ENCODE peak calls at places on chromosome X, in four cellular contexts. One of them, this sample, is unnamed.

GRCh38 chrX:4263005-4263404 is 549.6 kb upstream of the PRKX start:
- DNase-seq in K562: no peak
- DNase-seq in SK-N-SH: peak; percentile 16
- DNase-seq in GM12878: no peak
- DNase-seq in this sample: no peak

GRCh38 chrX:137550561-137551305 is 15.2 kb upstream of the ZIC3 start:
- DNase-seq in GM12878: no peak
- DNase-seq in K562: no peak
- DNase-seq in SK-N-SH: no peak
- DNase-seq in this sample: peak; percentile 43

GRCh38 chrX:24694825-24695224 is 1.1 kb downstream of the POLA1 start:
- DNase-seq in GM12878: no peak
- DNase-seq in SK-N-SH: no peak
- DNase-seq in K562: no peak
- DNase-seq in this sample: no peak

GRCh38 chrX:56758456-56758855 is 29.4 kb downstream of the NBDY start:
- DNase-seq in K562: no peak
- DNase-seq in SK-N-SH: no peak
- DNase-seq in GM12878: no peak
- DNase-seq in this sample: no peak

GRCh38 chrX:53312946-53313745 is 31.8 kb upstream of the IQSEC2 start:
- DNase-seq in K562: peak; percentile 62
- DNase-seq in SK-N-SH: peak; percentile 76
- DNase-seq in GM12878: peak; percentile 17
- DNase-seq in this sample: peak; percentile 68

GRCh38 chrX:30533261-30533660 is 44.3 kb downstream of the TASL start:
- DNase-seq in GM12878: no peak
- DNase-seq in K562: no peak
- DNase-seq in SK-N-SH: no peak
- DNase-seq in this sample: no peak

GRCh38 chrX:56745019-56745418 is 16.0 kb downstream of the NBDY start:
- DNase-seq in GM12878: no peak
- DNase-seq in SK-N-SH: no peak
- DNase-seq in K562: no peak
- DNase-seq in this sample: no peak

GRCh38 chrX:103453655-103454054 is 65.6 kb downstream of the RAB40A start:
- DNase-seq in SK-N-SH: no peak
- DNase-seq in GM12878: no peak
- DNase-seq in K562: no peak
- DNase-seq in this sample: no peak

GRCh38 chrX:129961180-129962083 is 21.0 kb upstream of the BCORL1 start:
- DNase-seq in K562: peak; percentile 88
- DNase-seq in SK-N-SH: no peak
- DNase-seq in GM12878: peak; percentile 17
- DNase-seq in this sample: peak; percentile 72

GRCh38 chrX:32778965-32779364 is 432.4 kb downstream of the DMD start:
- DNase-seq in SK-N-SH: no peak
- DNase-seq in K562: no peak
- DNase-seq in GM12878: no peak
- DNase-seq in this sample: no peak

GRCh38 chrX:150256297-150256650 is 106.8 kb upstream of the MAMLD1 start:
- DNase-seq in GM12878: no peak
- DNase-seq in SK-N-SH: no peak
- DNase-seq in K562: no peak
- DNase-seq in this sample: no peak

GRCh38 chrX:16268206-16268605 is 100.9 kb downstream of the MAGEB17 start:
- DNase-seq in SK-N-SH: no peak
- DNase-seq in K562: no peak
- DNase-seq in GM12878: no peak
- DNase-seq in this sample: no peak

GRCh38 chrX:21678059-21678458 is 19.9 kb upstream of the KLHL34 start:
- DNase-seq in GM12878: no peak
- DNase-seq in SK-N-SH: no peak
- DNase-seq in K562: no peak
- DNase-seq in this sample: no peak

DNA sequence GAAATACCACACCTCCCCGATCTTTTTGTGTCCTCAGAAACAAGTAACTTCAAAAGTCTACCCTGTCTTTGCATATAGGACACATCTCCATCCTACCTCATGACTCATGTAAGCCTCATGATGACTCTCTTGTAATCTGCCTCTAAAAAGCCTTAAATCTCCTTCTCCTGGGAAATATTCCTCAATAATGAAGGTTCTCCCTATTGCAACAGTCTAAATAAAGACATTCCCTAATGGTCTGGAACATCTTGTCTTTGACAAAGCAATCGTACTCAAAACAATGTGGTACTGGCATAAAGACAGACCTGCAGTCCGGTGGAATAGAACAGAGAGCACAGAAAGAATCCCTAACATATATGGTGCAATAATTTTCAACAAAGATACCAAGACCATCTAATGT is 257.7 kb downstream of the OPHN1 start:
- DNase-seq in GM12878: no peak
- DNase-seq in K562: no peak
- DNase-seq in SK-N-SH: no peak
- DNase-seq in this sample: no peak
- TF ChIP-seq USF1 in GM12878: no peak
- TF ChIP-seq USF1 in K562: no peak
- TF ChIP-seq USF1 in SK-N-SH: no peak
- TF ChIP-seq USF1 in this sample: no peak

GRCh38 chrX:13489451-13489850 is 80.0 kb upstream of the EGFL6 start:
- DNase-seq in GM12878: no peak
- DNase-seq in SK-N-SH: no peak
- DNase-seq in K562: no peak
- DNase-seq in this sample: no peak
- TF ChIP-seq USF1 in GM12878: no peak
- TF ChIP-seq USF1 in SK-N-SH: no peak
- TF ChIP-seq USF1 in K562: no peak
- TF ChIP-seq USF1 in this sample: no peak

DNA sequence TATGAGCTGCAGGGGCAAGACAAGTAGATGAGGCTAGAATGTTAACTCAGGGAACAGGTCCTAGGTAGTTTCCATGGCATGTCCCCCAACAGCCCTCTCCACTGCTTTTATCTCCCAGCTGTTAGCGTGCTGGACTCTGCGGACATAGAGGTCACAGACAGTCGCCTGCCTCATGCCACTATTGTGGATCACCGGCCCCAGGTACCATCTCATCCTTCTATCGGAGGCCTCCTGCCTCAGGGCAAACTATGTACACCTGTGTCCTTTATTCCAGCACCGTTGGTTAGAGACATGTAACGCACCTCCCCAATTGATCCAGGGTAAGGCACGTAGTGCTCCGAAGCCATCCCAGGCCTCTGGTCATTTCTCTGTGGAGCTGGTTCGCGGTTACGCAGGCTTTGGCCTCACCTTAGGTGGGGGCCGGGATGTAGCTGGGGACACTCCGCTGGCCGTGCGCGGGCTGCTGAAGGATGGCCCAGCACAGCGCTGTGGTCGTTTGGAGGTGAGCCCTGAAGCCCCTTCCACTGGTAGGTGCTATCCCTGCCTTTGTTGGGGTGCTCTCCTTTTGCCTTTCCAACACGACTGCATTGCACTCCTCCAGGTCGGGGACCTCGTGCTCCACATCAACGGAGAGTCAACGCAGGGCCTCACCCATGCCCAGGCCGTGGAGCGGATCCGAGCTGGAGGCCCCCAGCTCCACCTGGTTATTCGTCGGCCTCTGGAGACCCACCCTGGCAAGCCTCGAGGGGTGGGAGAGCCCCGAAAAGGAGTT is 2.2 kb downstream of the MAGIX start:
- DNase-seq in K562: no peak
- DNase-seq in SK-N-SH: peak; percentile 14
- DNase-seq in GM12878: no peak
- DNase-seq in this sample: no peak
- TF ChIP-seq USF1 in K562: no peak
- TF ChIP-seq USF1 in SK-N-SH: no peak
- TF ChIP-seq USF1 in GM12878: no peak
- TF ChIP-seq USF1 in this sample: no peak

GRCh38 chrX:41799661-41800060 is 75.7 kb downstream of the GPR82 start:
- DNase-seq in K562: no peak
- DNase-seq in GM12878: no peak
- DNase-seq in SK-N-SH: no peak
- DNase-seq in this sample: no peak
- TF ChIP-seq USF1 in K562: no peak
- TF ChIP-seq USF1 in GM12878: no peak
- TF ChIP-seq USF1 in SK-N-SH: no peak
- TF ChIP-seq USF1 in this sample: no peak

DNA sequence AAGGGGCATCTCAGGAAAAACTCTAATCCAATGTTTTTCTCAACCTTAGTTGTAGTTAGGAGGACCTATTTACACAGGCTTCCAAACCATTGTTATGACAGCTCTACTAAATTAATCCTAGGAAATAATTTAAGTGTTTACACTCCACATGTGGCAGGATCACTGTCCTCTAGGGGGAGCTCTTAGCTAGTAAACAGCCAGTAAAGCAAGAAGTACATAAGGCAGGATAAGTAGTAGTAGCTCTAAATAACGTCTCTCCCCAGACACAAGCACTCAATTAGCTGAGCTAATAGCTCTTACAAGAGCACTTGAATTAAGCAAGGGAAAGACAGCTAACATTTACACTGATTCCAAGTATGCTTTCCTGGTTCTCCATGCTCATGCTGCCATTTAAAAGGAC is 37.3 kb downstream of the NUDT11 start:
- DNase-seq in K562: no peak
- DNase-seq in SK-N-SH: no peak
- DNase-seq in GM12878: no peak
- DNase-seq in this sample: peak; percentile 19
- TF ChIP-seq USF1 in K562: no peak
- TF ChIP-seq USF1 in SK-N-SH: no peak
- TF ChIP-seq USF1 in GM12878: no peak
- TF ChIP-seq USF1 in this sample: no peak

DNA sequence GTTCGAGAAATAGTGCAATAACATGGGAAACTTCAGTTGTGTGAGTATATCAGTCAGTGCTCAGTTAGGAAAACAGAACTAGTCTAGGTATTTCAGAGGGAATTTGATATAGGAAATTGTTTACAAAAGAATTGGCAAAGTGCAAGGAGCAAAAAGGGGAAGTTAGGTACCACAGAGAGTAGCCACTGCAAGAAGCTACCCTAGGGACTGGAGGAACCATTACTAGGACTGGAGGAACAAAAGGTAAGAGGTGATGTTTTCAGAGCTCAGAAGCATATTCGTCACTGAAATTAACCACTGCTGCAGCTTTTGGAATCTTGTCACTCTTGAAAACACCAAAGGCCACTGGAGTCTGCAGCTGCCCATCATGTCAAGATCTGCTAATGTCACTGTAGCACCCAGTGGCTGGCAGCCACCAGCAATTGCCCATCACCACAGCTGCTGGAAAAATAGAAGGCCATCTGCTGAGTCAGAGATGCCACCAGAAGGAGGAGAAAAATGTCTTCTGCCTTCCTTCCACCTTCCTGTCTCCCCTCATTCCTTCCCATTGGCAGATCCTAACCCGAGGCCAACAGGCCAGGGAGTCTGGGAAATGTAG is 160.6 kb upstream of the RPS6KA3 start:
- DNase-seq in SK-N-SH: no peak
- DNase-seq in GM12878: no peak
- DNase-seq in K562: no peak
- DNase-seq in this sample: no peak
- TF ChIP-seq USF1 in SK-N-SH: no peak
- TF ChIP-seq USF1 in GM12878: no peak
- TF ChIP-seq USF1 in K562: no peak
- TF ChIP-seq USF1 in this sample: no peak

DNA sequence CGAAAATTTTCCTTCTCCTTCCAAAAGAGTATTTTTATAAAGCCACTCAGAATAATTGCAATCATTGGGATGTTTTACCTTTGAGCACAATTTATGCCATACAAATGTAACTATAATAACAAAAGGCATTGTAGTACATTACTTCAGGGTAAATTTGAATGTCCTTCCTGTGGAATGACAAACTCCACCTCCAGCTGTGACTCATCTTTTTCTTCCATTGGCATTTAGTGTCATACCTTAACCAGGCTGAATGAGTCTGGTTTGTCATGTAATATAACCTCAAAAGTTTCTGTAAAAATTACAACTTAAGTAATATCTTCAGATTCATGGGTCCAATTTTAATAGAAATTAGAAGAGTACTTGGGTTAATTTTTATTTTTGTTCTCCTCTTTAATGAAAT is 93.3 kb downstream of the TMEM47 start:
- DNase-seq in SK-N-SH: no peak
- DNase-seq in GM12878: no peak
- DNase-seq in K562: no peak
- DNase-seq in this sample: no peak
- TF ChIP-seq USF1 in SK-N-SH: no peak
- TF ChIP-seq USF1 in GM12878: no peak
- TF ChIP-seq USF1 in K562: no peak
- TF ChIP-seq USF1 in this sample: no peak

GRCh38 chrX:134659761-134660160 is 1.5 kb upstream of the PLAC1 start:
- DNase-seq in GM12878: no peak
- DNase-seq in SK-N-SH: no peak
- DNase-seq in K562: no peak
- DNase-seq in this sample: no peak
- TF ChIP-seq USF1 in GM12878: no peak
- TF ChIP-seq USF1 in SK-N-SH: no peak
- TF ChIP-seq USF1 in K562: no peak
- TF ChIP-seq USF1 in this sample: no peak